ENCODE peak calls at places on chromosomes 5 and 9, in four cellular contexts. A is NCI-H2107, F is HCT116, U is aorta. R is an unnamed sample.

GRCh38 chr9:37382982-37383357 is 39.5 kb upstream of the GRHPR start:
- DNase-seq in A (no peak), F (no peak), U (no peak), R (no peak)

GRCh38 chr9:133991211-133991921 is 758 bp downstream of the VAV2 start:
- DNase-seq in F (no peak), A (no peak), U (peak; percentile 56), R (peak; percentile 70)

GRCh38 chr9:137972988-137973470 is 95.4 kb downstream of the CACNA1B start:
- DNase-seq in F (no peak), U (no peak), A (no peak), R (no peak)

GRCh38 chr9:136858844-136859757 is 7.0 kb downstream of the MAMDC4 start:
- DNase-seq in A (no peak), F (no peak), U (peak; percentile 79), R (peak; percentile 85)

GRCh38 chr5:137995077-137995746 is 37.7 kb downstream of the FAM13B start:
- DNase-seq in A (no peak), F (no peak), U (no peak), R (no peak)

GRCh38 chr5:81849769-81850367 is 99.0 kb upstream of the SSBP2 start:
- DNase-seq in A (no peak), F (no peak), U (no peak), R (no peak)

GRCh38 chr5:168364738-168365550 is 73.5 kb downstream of the WWC1 start:
- DNase-seq in F (no peak), A (no peak), U (no peak), R (no peak)

GRCh38 chr5:868599-869135 is 17.9 kb upstream of the ZDHHC11 start:
- DNase-seq in A (no peak), F (no peak), U (no peak), R (no peak)

GRCh38 chr9:69785757-69786156 is 25.9 kb upstream of the PTAR1 start:
- DNase-seq in U (no peak), F (no peak), A (no peak), R (no peak)

GRCh38 chr5:169682026-169682425 is 45.0 kb downstream of the DOCK2 start:
- DNase-seq in U (no peak), A (no peak), F (no peak), R (no peak)

GRCh38 chr5:17178316-17178715 is 39.1 kb upstream of the BASP1 start:
- DNase-seq in F (no peak), U (no peak), A (no peak), R (no peak)

GRCh38 chr9:73132034-73132776 is 19.5 kb upstream of the ANXA1 start:
- DNase-seq in F (no peak), U (peak; percentile 86), A (peak; percentile 30), R (no peak)

GRCh38 chr5:112824197-112824596 is 36.9 kb upstream of the SRP19 start:
- DNase-seq in F (no peak), A (no peak), U (no peak), R (no peak)

GRCh38 chr9:90895786-90896185 is 94.2 kb downstream of the SYK start:
- DNase-seq in A (no peak), F (no peak), U (no peak), R (no peak)

GRCh38 chr5:83925952-83926351 is 205.3 kb upstream of the HAPLN1 start:
- DNase-seq in A (no peak), U (no peak), F (no peak), R (no peak)

GRCh38 chr5:104628906-104629305 is 1066.3 kb upstream of the NUDT12 start:
- DNase-seq in F (no peak), U (no peak), A (no peak), R (no peak)

GRCh38 chr9:123453904-123454321 is 97.9 kb downstream of the CRB2 start:
- DNase-seq in U (no peak), F (no peak), A (no peak), R (peak; percentile 68)

GRCh38 chr9:129146441-129146933 is 31.6 kb downstream of the IER5L start:
- DNase-seq in A (no peak), U (peak; percentile 73), F (no peak), R (no peak)

GRCh38 chr5:57207681-57208080 is 33.8 kb downstream of the GPBP1 start:
- DNase-seq in F (no peak), U (no peak), A (no peak), R (no peak)

GRCh38 chr5:9545301-9545958 is 445 bp downstream of the SEMA5A start:
- DNase-seq in A (no peak), U (no peak), F (no peak), R (peak; percentile 96)

GRCh38 chr5:74099538-74099937 is 473.5 kb downstream of the ARHGEF28 start:
- DNase-seq in A (no peak), F (no peak), U (no peak), R (no peak)